ENCODE peak calls at places on chromosomes 11 and 22, in seven cellular contexts. M is B cell, X is lower lobe of right lung, Z is A673, B is transverse colon, C is neural crest cell, G is GM23338. Q is an unnamed sample.

GRCh38 chr11:353315-353857 is 15.9 kb upstream of the B4GALNT4 start:
- DNase-seq in M (no peak), G (peak; percentile 58), C (no peak), Z (no peak), X (peak; percentile 73), B (peak; percentile 73), Q (no peak)

GRCh38 chr11:118232659-118233058 is 7.8 kb upstream of the JAML start:
- DNase-seq in M (no peak), Z (no peak), C (no peak), G (no peak), B (no peak), X (no peak), Q (no peak)

GRCh38 chr11:59822989-59823566 is 12.5 kb upstream of the MRPL16 start:
- DNase-seq in G (peak; percentile 70), C (peak; percentile 11), B (peak; percentile 33), X (no peak), Z (peak; percentile 73), M (peak; percentile 61), Q (no peak)

GRCh38 chr11:2924821-2925675 is 4.2 kb downstream of the PHLDA2 start:
- DNase-seq in X (peak; percentile 24), Z (no peak), C (no peak), B (peak; percentile 70), M (no peak), G (no peak), Q (no peak)

GRCh38 chr22:27487600-27488450 is 313.7 kb downstream of the MN1 start:
- DNase-seq in Z (no peak), G (no peak), B (no peak), X (no peak), C (no peak), M (no peak), Q (no peak)

GRCh38 chr11:83088965-83089364 is 17.3 kb upstream of the RAB30 start:
- DNase-seq in Z (no peak), B (no peak), G (peak; percentile 14), M (no peak), C (no peak), X (no peak), Q (no peak)

GRCh38 chr11:23078289-23078971 is 218.2 kb upstream of the CCDC179 start:
- DNase-seq in C (no peak), Z (peak; percentile 22), M (no peak), G (no peak), B (no peak), X (no peak), Q (no peak)

GRCh38 chr11:79209540-79210266 is 231.1 kb downstream of the TENM4 start:
- DNase-seq in M (no peak), X (no peak), G (no peak), Z (no peak), B (no peak), C (no peak), Q (no peak)

GRCh38 chr11:8087756-8088155 is 6.7 kb downstream of the TUB start:
- DNase-seq in G (no peak), C (no peak), Z (no peak), X (no peak), B (no peak), M (no peak), Q (no peak)

GRCh38 chr22:45094826-45095225 is 68.9 kb upstream of the NUP50 start:
- DNase-seq in G (no peak), X (no peak), M (no peak), C (no peak), B (no peak), Z (no peak), Q (no peak)

GRCh38 chr11:106827687-106828086 is 190.6 kb downstream of the GUCY1A2 start:
- DNase-seq in X (peak; percentile 30), C (no peak), G (no peak), Z (no peak), B (no peak), M (no peak), Q (no peak)

GRCh38 chr11:13434247-13435205 is 28.5 kb downstream of the BTBD10 start:
- DNase-seq in Z (no peak), X (no peak), M (no peak), G (peak; percentile 73), C (no peak), B (no peak), Q (no peak)

GRCh38 chr11:69638941-69639681 is 1.8 kb upstream of the CCND1 start:
- DNase-seq in B (peak; percentile 94), C (peak; percentile 91), G (peak; percentile 99), Z (peak; percentile 99), X (peak; percentile 95), M (peak; percentile 57), Q (peak; percentile 75)

GRCh38 chr11:12546660-12547059 is 127.6 kb upstream of the TEAD1 start:
- DNase-seq in G (no peak), C (no peak), M (no peak), B (no peak), Z (no peak), X (no peak), Q (peak; percentile 72)

GRCh38 chr22:47367993-47368945 is 605.8 kb downstream of the TBC1D22A start:
- DNase-seq in G (no peak), C (no peak), B (no peak), X (peak; percentile 35), Z (no peak), M (no peak), Q (no peak)

GRCh38 chr11:74019104-74019738 is 10.3 kb upstream of the UCP3 start:
- DNase-seq in X (no peak), Z (no peak), B (no peak), C (no peak), G (no peak), M (no peak), Q (no peak)

GRCh38 chr11:2190670-2191471 is 19.3 kb upstream of the TH start:
- DNase-seq in Z (no peak), X (peak; percentile 66), G (no peak), B (no peak), M (no peak), C (no peak), Q (no peak)

GRCh38 chr11:69102732-69103615 is 52.8 kb upstream of the SMIM38 start:
- DNase-seq in B (no peak), X (no peak), C (no peak), Z (peak; percentile 60), M (no peak), G (peak; percentile 28), Q (no peak)

GRCh38 chr11:114440121-114440860 is 1.0 kb downstream of the REXO2 start:
- DNase-seq in X (no peak), C (no peak), M (no peak), Z (no peak), B (no peak), G (peak; percentile 22), Q (no peak)

GRCh38 chr11:83192846-83193245 is 666 bp upstream of the ANKRD42 start:
- DNase-seq in Z (no peak), C (no peak), X (no peak), B (no peak), G (no peak), M (no peak), Q (no peak)

GRCh38 chr11:85889676-85890579 is 34.7 kb downstream of the CCDC83 start:
- DNase-seq in Z (peak; percentile 21), X (no peak), G (no peak), B (no peak), C (no peak), M (no peak), Q (no peak)

DNA sequence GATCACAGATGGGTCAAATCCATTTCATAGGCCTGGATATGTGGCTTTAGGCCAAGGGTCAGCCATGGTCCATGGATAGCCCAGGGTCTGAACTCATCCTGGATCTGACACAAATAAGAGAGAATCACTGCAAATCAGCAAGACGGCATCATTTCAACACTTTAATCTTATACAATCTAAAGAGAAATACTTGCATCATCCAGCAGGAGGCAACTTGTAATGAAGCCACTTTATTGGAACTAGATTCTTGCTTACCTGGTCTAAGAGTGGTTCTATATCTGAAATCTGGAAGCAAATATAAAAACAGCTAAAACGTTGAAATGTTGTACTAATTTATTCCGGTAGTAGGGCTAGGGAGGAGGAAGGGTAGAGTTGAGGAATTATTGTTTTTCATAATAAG is 870.1 kb downstream of the JRKL start:
- DNase-seq in G (peak; percentile 16), X (no peak), M (no peak), Z (no peak), B (no peak), C (no peak), Q (no peak)
- TF ChIP-seq CTCF in G (peak; percentile 33), X (no peak), M (no peak), Z (peak; percentile 29), B (no peak), C (peak; percentile 44), Q (no peak)

DNA sequence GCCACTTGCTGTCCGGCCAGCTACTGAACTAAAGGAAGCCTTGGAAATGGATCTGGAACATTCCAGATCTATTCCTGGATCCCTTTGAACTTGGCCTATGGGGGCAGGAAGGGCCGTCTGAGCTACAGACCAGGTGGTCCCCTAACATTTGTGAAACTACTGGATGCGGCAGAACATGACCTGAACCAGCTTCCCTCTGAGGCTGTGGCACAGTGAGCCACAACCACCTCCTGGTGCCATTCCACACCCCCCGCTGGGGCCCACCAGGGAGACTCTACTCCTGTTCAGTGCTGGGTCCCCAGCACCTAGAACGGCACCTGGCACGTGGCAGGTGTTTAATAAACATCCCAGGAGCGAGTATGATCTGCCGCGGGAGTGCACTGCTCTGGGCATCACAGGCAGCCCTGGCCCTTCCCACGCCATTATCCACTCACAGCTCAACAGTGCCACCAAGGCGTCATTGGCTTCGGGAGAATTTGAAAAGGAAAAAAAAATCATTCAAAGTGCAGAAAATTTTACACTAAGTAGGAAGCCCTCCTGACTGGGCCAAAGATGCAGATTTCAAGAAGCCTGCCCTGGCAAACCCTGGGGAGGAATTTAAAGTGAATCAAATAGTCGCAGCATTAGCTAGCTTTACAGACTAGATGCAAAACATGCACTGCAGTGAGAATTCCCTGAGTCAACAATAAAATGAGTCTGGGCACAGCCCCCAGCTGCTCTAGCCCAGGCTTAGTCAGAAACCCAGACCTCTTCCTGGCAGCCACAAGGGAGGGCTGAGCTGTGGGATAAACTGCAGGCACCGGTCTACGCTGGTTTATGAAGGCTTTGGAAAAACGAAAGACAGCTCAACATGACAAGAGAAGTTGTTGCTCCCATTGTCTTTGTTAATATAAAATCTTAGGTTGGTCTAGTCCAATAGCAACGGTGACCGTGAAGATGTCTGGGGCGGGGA is 14.3 kb upstream of the EFCAB6 start:
- DNase-seq in Z (peak; percentile 52), G (no peak), X (no peak), M (no peak), C (no peak), B (no peak), Q (no peak)
- TF ChIP-seq CTCF in Z (peak; percentile 56), G (no peak), X (peak; percentile 30), M (no peak), C (no peak), B (no peak), Q (no peak)

DNA sequence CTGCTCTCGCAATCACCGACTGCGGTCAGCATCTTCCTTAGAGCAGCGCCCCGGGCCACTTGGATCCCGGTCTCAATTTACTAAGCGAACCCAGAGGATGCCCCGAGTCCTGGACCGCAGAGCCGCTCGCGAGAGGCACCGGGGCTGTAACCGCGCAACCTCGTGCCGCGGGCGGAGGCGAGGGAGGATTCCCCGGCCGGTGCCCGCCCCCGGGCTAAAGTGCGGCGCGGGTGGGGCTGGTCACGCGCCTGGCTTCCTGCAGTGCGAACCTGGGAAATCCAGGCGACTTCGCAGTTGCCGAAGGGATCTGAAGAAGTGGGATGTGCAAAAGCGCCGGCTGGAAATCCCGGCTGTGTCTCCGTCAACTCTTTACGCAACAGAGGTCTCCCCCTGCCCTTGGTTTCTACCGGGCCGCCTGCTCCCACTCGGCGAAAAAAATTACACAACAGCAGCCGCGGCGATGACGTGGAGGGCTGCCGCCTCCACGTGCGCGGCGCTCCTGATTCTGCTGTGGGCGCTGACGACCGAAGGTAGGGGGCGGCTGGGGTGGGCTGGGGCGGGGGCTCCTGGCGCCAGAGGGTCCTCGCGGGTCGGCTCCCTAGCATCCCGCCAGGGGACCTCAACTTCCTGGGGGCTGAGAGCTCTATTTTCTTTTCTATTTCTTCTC is at the start of gene NCR3LG1:
- DNase-seq in B (peak; percentile 85), G (peak; percentile 77), M (peak; percentile 75), Z (peak; percentile 63), C (peak; percentile 25), X (peak; percentile 74), Q (no peak)
- TF ChIP-seq CTCF in B (no peak), G (no peak), M (no peak), Z (no peak), C (no peak), X (no peak), Q (no peak)

GRCh38 chr11:43908191-43908590 is 27.6 kb downstream of the ALKBH3 start:
- DNase-seq in X (no peak), M (no peak), G (no peak), B (no peak), C (no peak), Z (no peak), Q (no peak)
- TF ChIP-seq CTCF in X (no peak), M (no peak), G (no peak), B (no peak), C (no peak), Z (no peak), Q (no peak)